ENCODE peak calls at places on chromosomes 6 and 20, in eight cellular contexts. W is effector memory CD8-positive, alpha-beta T cell; N is activated naive CD8-positive, alpha-beta T cell treated with anti-CD3 and anti-CD28 coated beads for 36 hours; K is globus pallidus; T is ovary; O is stimulated activated CD4-positive, alpha-beta T cell treated with anti-CD3 and anti-CD28 coated beads, Interleukin-1b, Interleukin-23, amount 100 ng/mL, for 24 hours; S is hippocampal formation; R is upper lobe of left lung. B is an unnamed sample.

GRCh38 chr6:121765060-121765459 is 329.6 kb downstream of the GJA1 start:
- DNase-seq in K (no peak), T (no peak), O (no peak), W (no peak), R (no peak), N (no peak), S (no peak), B (no peak)

GRCh38 chr6:4935981-4936680 is 67.7 kb downstream of the RPP40 start:
- DNase-seq in T (no peak), R (no peak), O (no peak), K (no peak), S (no peak), W (no peak), N (no peak), B (no peak)

GRCh38 chr20:22619272-22619671 is 34.9 kb upstream of the FOXA2 start:
- DNase-seq in R (no peak), O (no peak), N (no peak), T (no peak), S (no peak), W (no peak), K (no peak), B (no peak)

GRCh38 chr20:39960522-39961420 is 728.3 kb downstream of the MAFB start:
- DNase-seq in W (no peak), T (peak; percentile 12), K (peak; percentile 5), R (no peak), N (no peak), O (no peak), S (no peak), B (no peak)

GRCh38 chr6:12001004-12001705 is 11.0 kb upstream of the HIVEP1 start:
- DNase-seq in W (no peak), R (no peak), O (no peak), K (no peak), T (no peak), S (no peak), N (no peak), B (no peak)

GRCh38 chr6:33740204-33740608 is 6.5 kb downstream of the IP6K3 start:
- DNase-seq in R (peak; percentile 53), W (no peak), S (no peak), K (no peak), N (no peak), T (no peak), O (no peak), B (no peak)

GRCh38 chr20:35828434-35828833 is 56.6 kb downstream of the PHF20 start:
- DNase-seq in W (no peak), S (no peak), N (no peak), R (no peak), T (no peak), K (no peak), O (no peak), B (no peak)

GRCh38 chr6:107704377-107705013 is 119.6 kb downstream of the SCML4 start:
- DNase-seq in T (no peak), K (peak; percentile 37), N (no peak), O (no peak), S (peak; percentile 26), W (peak; percentile 27), R (no peak), B (no peak)

GRCh38 chr20:50323209-50323608 is 132.6 kb downstream of the CEBPB start:
- DNase-seq in R (no peak), K (no peak), T (no peak), S (no peak), W (no peak), O (no peak), N (no peak), B (no peak)

GRCh38 chr20:23528867-23529431 is 38.0 kb downstream of the CST8 start:
- DNase-seq in R (no peak), S (no peak), N (no peak), W (no peak), K (no peak), O (no peak), T (no peak), B (no peak)

GRCh38 chr20:24297928-24298327 is 171.5 kb upstream of the SYNDIG1 start:
- DNase-seq in R (no peak), K (no peak), T (no peak), W (no peak), O (no peak), S (no peak), N (no peak), B (no peak)

GRCh38 chr6:136083540-136083939 is 166.6 kb downstream of the MTFR2 start:
- DNase-seq in S (no peak), O (no peak), T (no peak), K (no peak), R (no peak), W (no peak), N (no peak), B (no peak)

GRCh38 chr6:54335871-54336270 is 27.6 kb downstream of the TINAG start:
- DNase-seq in N (no peak), T (no peak), K (no peak), W (no peak), O (no peak), R (no peak), S (no peak), B (no peak)

GRCh38 chr6:116672306-116672705 is 3.7 kb upstream of the ZUP1 start:
- DNase-seq in S (no peak), O (no peak), K (no peak), W (no peak), T (no peak), N (no peak), R (no peak), B (no peak)

GRCh38 chr6:154920502-154921200 is 74.5 kb upstream of the TIAM2 start:
- DNase-seq in W (no peak), T (no peak), N (no peak), R (no peak), O (no peak), S (no peak), K (no peak), B (no peak)

GRCh38 chr20:59182401-59183044 is 18.9 kb downstream of the ZNF831 start:
- DNase-seq in R (no peak), N (no peak), S (no peak), K (no peak), W (no peak), T (no peak), O (no peak), B (no peak)

GRCh38 chr6:165568326-165568725 is 94.7 kb downstream of the PDE10A start:
- DNase-seq in T (no peak), N (no peak), R (no peak), W (no peak), K (peak; percentile 28), S (no peak), O (no peak), B (no peak)

GRCh38 chr6:113328886-113329381 is 528.2 kb upstream of the MARCKS start:
- DNase-seq in K (peak; percentile 64), W (no peak), R (no peak), O (no peak), N (no peak), T (no peak), S (no peak), B (no peak)

GRCh38 chr20:50852085-50852484 is 57.2 kb downstream of the BCAS4 start:
- DNase-seq in O (no peak), W (no peak), R (no peak), S (no peak), K (no peak), N (no peak), T (no peak), B (no peak)

GRCh38 chr6:33297956-33298772 is 578 bp downstream of the RGL2 start:
- DNase-seq in N (peak; percentile 70), O (no peak), R (peak; percentile 84), K (peak; percentile 47), S (peak; percentile 6), T (peak; percentile 72), W (peak; percentile 44), B (peak; percentile 82)

GRCh38 chr6:5968817-5969726 is 37.7 kb downstream of the NRN1 start:
- DNase-seq in W (no peak), R (peak; percentile 58), K (no peak), S (no peak), T (no peak), N (no peak), O (no peak), B (no peak)

GRCh38 chr6:14488185-14488584 is 370.6 kb downstream of the CD83 start:
- DNase-seq in R (no peak), N (no peak), W (no peak), T (no peak), O (no peak), K (no peak), S (no peak), B (no peak)

B was measured in sciatic nerve.